ENCODE peak calls at places on chromosomes 1 and 21, in five cellular contexts. D is SK-N-SH, C is PC-3, V is K562, U is H9. R is an unnamed sample.

GRCh38 chr1:235721982-235722381 is 72.4 kb upstream of the GNG4 start:
- DNase-seq in D (no peak), C (no peak), V (no peak), U (no peak), R (no peak)

GRCh38 chr1:36199934-36200741 is 24.1 kb upstream of the THRAP3 start:
- DNase-seq in D (no peak), C (peak; percentile 76), V (no peak), U (no peak), R (no peak)

GRCh38 chr1:153679337-153680119 is 1.0 kb downstream of the NPR1 start:
- DNase-seq in D (peak; percentile 75), C (no peak), V (no peak), U (no peak), R (no peak)

GRCh38 chr21:45997495-45998275 is 16.1 kb downstream of the COL6A1 start:
- DNase-seq in D (no peak), C (no peak), V (no peak), U (no peak), R (no peak)

GRCh38 chr1:35454616-35455015 is 102.6 kb downstream of the KIAA0319L start:
- DNase-seq in D (no peak), C (peak; percentile 68), V (no peak), U (no peak), R (no peak)

GRCh38 chr1:84298336-84298687 is 3.2 kb upstream of the SAMD13 start:
- DNase-seq in D (peak; percentile 88), C (peak; percentile 47), V (peak; percentile 79), U (peak; percentile 47), R (peak; percentile 68)

GRCh38 chr1:12081648-12082396 is 18.7 kb downstream of the TNFRSF8 start:
- DNase-seq in D (no peak), C (no peak), V (peak; percentile 67), U (no peak), R (no peak)

GRCh38 chr1:54949971-54950360 is 30.5 kb upstream of the TMEM61 start:
- DNase-seq in D (no peak), C (peak; percentile 87), V (no peak), U (no peak), R (no peak)

GRCh38 chr1:56898005-56898373 is 43.4 kb downstream of the C8A start:
- DNase-seq in D (no peak), C (no peak), V (no peak), U (no peak), R (no peak)

GRCh38 chr1:68112835-68113243 is 62.4 kb upstream of the DIRAS3 start:
- DNase-seq in D (no peak), C (peak; percentile 95), V (no peak), U (no peak), R (no peak)

GRCh38 chr21:34020934-34021553 is 52.3 kb upstream of the MRPS6 start:
- DNase-seq in D (no peak), C (no peak), V (no peak), U (no peak), R (no peak)

GRCh38 chr21:43281661-43282357 is 113.0 kb downstream of the CRYAA start:
- DNase-seq in D (no peak), C (no peak), V (no peak), U (no peak), R (no peak)

GRCh38 chr1:117886101-117886795 is 43.2 kb downstream of the GDAP2 start:
- DNase-seq in D (no peak), C (no peak), V (no peak), U (no peak), R (no peak)

GRCh38 chr21:44443291-44443890 is 11.9 kb upstream of the LRRC3 start:
- DNase-seq in D (no peak), C (no peak), V (no peak), U (no peak), R (no peak)

GRCh38 chr1:38403667-38404066 is 357.1 kb upstream of the POU3F1 start:
- DNase-seq in D (no peak), C (no peak), V (no peak), U (no peak), R (no peak)

GRCh38 chr21:45064091-45064490 is 10.3 kb upstream of the ADARB1 start:
- DNase-seq in D (no peak), C (no peak), V (no peak), U (peak; percentile 58), R (no peak)

GRCh38 chr21:41653243-41653943 is 113.5 kb downstream of the RIPK4 start:
- DNase-seq in D (no peak), C (no peak), V (no peak), U (no peak), R (no peak)

GRCh38 chr1:227788279-227789041 is 27.0 kb upstream of the PRSS38 start:
- DNase-seq in D (no peak), C (peak; percentile 86), V (no peak), U (peak; percentile 96), R (no peak)

GRCh38 chr1:46587072-46587471 is 17.0 kb downstream of the MKNK1 start:
- DNase-seq in D (no peak), C (no peak), V (no peak), U (no peak), R (no peak)

GRCh38 chr21:46217511-46218196 is 10.9 kb downstream of the LSS start:
- DNase-seq in D (no peak), C (no peak), V (no peak), U (no peak), R (no peak)

GRCh38 chr1:28601696-28602095 is 9.6 kb downstream of the RAB42 start:
- DNase-seq in D (no peak), C (peak; percentile 93), V (no peak), U (no peak), R (no peak)

GRCh38 chr1:183152216-183152615 is 33.8 kb upstream of the LAMC2 start:
- DNase-seq in D (no peak), C (no peak), V (no peak), U (no peak), R (no peak)

GRCh38 chr21:21968810-21969588 is 970.8 kb downstream of the NCAM2 start:
- DNase-seq in D (no peak), C (no peak), V (no peak), U (no peak), R (no peak)

GRCh38 chr1:183276386-183276785 is 90.3 kb downstream of the LAMC2 start:
- DNase-seq in D (no peak), C (no peak), V (no peak), U (peak; percentile 10), R (no peak)

GRCh38 chr1:155093938-155094621 is 15.4 kb downstream of the EFNA3 start:
- DNase-seq in D (peak; percentile 77), C (peak; percentile 78), V (peak; percentile 60), U (no peak), R (no peak)

GRCh38 chr1:198018529-198018928 is 101.4 kb downstream of the LHX9 start:
- DNase-seq in D (no peak), C (peak; percentile 92), V (no peak), U (no peak), R (no peak)

GRCh38 chr1:177913762-177914540 is 55.9 kb downstream of the SEC16B start:
- DNase-seq in D (peak; percentile 16), C (peak; percentile 22), V (no peak), U (peak; percentile 52), R (peak; percentile 36)

GRCh38 chr1:116817582-116818064 is 63.4 kb downstream of the CD2 start:
- DNase-seq in D (peak; percentile 58), C (peak; percentile 79), V (peak; percentile 86), U (peak; percentile 84), R (peak; percentile 85)

GRCh38 chr1:14993414-14993813 is 160.1 kb upstream of the TMEM51 start:
- DNase-seq in D (no peak), C (no peak), V (no peak), U (no peak), R (no peak)

GRCh38 chr1:160205974-160206369 is 788 bp downstream of the PEA15 start:
- DNase-seq in D (peak; percentile 61), C (peak; percentile 70), V (peak; percentile 62), U (no peak), R (peak; percentile 34)

GRCh38 chr1:215568287-215568692 is 1.2 kb downstream of the KCTD3 start:
- DNase-seq in D (peak; percentile 58), C (peak; percentile 61), V (peak; percentile 72), U (no peak), R (no peak)

GRCh38 chr1:215569987-215570824 is 3.1 kb downstream of the KCTD3 start:
- DNase-seq in D (peak; percentile 25), C (peak; percentile 91), V (no peak), U (no peak), R (no peak)

GRCh38 chr1:215566556-215567490 is at the start of gene KCTD3:
- DNase-seq in D (peak; percentile 87), C (peak; percentile 89), V (peak; percentile 77), U (peak; percentile 81), R (peak; percentile 67)

DNA sequence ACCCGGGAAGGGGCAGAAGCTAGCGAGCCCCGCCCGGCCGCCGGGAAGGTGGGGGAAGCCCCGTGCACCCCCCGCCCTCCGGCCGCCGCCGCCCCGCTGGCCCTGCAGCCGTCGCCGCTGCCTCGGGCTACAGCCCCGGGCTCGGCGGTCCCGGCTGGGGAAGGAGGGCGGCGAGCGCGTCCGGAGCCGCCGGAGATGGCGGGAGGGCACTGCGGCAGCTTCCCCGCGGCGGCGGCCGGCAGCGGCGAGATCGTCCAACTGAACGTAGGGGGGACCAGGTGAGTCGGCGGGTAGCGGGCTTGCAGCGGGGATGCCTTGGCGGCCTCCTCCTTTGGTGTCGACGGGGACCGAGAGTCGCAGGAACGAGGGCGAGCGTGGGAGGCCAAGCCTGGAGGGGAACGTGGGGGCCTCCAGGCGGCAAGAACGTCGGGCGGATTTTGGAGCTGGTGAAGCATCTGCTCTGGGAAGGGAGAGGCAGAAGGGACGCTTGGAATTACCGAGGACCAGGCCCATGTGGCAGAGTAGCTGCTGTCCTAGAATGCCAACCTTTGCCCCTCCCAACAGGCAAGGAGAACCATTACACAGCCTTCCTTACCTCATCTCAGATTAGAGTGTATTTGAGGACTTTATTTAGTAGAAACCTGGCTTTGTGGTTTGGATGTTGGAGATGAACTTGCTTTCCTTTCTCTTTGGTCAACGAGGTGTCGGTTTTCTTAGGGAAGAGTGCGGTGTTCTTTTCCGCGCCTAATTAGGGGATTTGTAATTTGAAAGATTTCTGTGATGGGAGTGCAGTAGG is 585 bp downstream of the KCTD3 start:
- DNase-seq in D (peak; percentile 77), C (peak; percentile 77), V (peak; percentile 61), U (peak; percentile 54), R (peak; percentile 39)
- H2AFZ ChIP-seq in D (peak overlapping the region; percentile 97), C (peak overlapping the region; percentile 92), V (peak overlapping the region; percentile 90), U (no peak overlapping the region), R (peak overlapping the region; percentile 92)

GRCh38 chr1:152166966-152167365 is 7.9 kb upstream of the RPTN start:
- DNase-seq in D (no peak), C (no peak), V (no peak), U (no peak), R (no peak)
- H3K4me2 ChIP-seq in D (no peak overlapping the region), C (no peak overlapping the region), V (no peak overlapping the region), U (no peak overlapping the region), R (no peak overlapping the region)

GRCh38 chr1:65221638-65222421 is 73.8 kb downstream of the AK4 start:
- DNase-seq in D (no peak), C (no peak), V (no peak), U (no peak), R (no peak)
- H2AFZ ChIP-seq in D (no peak overlapping the region), C (no peak overlapping the region), V (peak overlapping the region; percentile 54), U (no peak overlapping the region), R (no peak overlapping the region)

GRCh38 chr1:170662561-170662971 is 1.4 kb upstream of the PRRX1 start:
- DNase-seq in D (no peak), C (no peak), V (no peak), U (no peak), R (no peak)

GRCh38 chr1:170664283-170664827 is 424 bp downstream of the PRRX1 start:
- DNase-seq in D (peak; percentile 53), C (no peak), V (no peak), U (peak; percentile 53), R (no peak)

GRCh38 chr1:170661646-170662411 is 2.1 kb upstream of the PRRX1 start:
- DNase-seq in D (peak; percentile 68), C (no peak), V (no peak), U (peak; percentile 70), R (no peak)

GRCh38 chr1:170663441-170664282 is at the start of gene PRRX1:
- DNase-seq in D (no peak), C (no peak), V (no peak), U (no peak), R (no peak)

GRCh38 chr1:170663011-170663410 is 920 bp upstream of the PRRX1 start:
- DNase-seq in D (no peak), C (no peak), V (no peak), U (peak; percentile 36), R (no peak)
- H3K4me2 ChIP-seq in D (peak overlapping the region; percentile 92), C (peak overlapping the region; percentile 74), V (no peak overlapping the region), U (peak overlapping the region; percentile 96), R (no peak overlapping the region)